ENCODE peak calls at places on chromosomes 13 and 19, in nine cellular contexts. T is osteocyte; A is tibial nerve; Q is erythroblast; F is mucosa of gallbladder; H is activated T-helper 2 cell treated with anti-CD3 and anti-CD28 coated beads, Interferon-gamma antibody, Interleukin-2, Interleukin-4, amounts not matched to agents 10 μg/mL and 5 μg/mL and 100 μg/mL, durations not matched to agents 14 hours and 24 hours and 36 hours; N is T follicular helper cell; R is NCI-H510A; W is stimulated activated CD4-positive, alpha-beta T cell treated with anti-CD3 and anti-CD28 coated beads, Interleukin-1b, Interleukin-23, amount 100 ng/mL, for 1 hour. Y is an unnamed sample.

GRCh38 chr19:13644648-13645047 is 119.7 kb upstream of the MRI1 start:
- DNase-seq in T (no peak), A (no peak), Q (peak; percentile 11), F (no peak), H (no peak), N (no peak), R (no peak), W (no peak), Y (no peak)

GRCh38 chr13:113656015-113656588 is 1.9 kb downstream of the ATP4B start:
- DNase-seq in T (no peak), A (peak; percentile 8), Q (no peak), F (no peak), H (no peak), N (no peak), R (no peak), W (no peak), Y (no peak)

GRCh38 chr19:41532526-41532925 is 43.4 kb upstream of the CEACAM21 start:
- DNase-seq in T (no peak), A (no peak), Q (no peak), F (no peak), H (no peak), N (no peak), R (no peak), W (no peak), Y (no peak)

GRCh38 chr19:41801031-41801430 is 4.6 kb downstream of the CEACAM3 start:
- DNase-seq in T (no peak), A (no peak), Q (no peak), F (no peak), H (no peak), N (no peak), R (no peak), W (no peak), Y (no peak)

GRCh38 chr19:801030-801860 is 4.0 kb downstream of the PTBP1 start:
- DNase-seq in T (no peak), A (no peak), Q (no peak), F (peak; percentile 53), H (no peak), N (no peak), R (no peak), W (no peak), Y (no peak)

GRCh38 chr19:18760440-18761383 is 30.4 kb downstream of the COMP start:
- DNase-seq in T (no peak), A (no peak), Q (no peak), F (no peak), H (no peak), N (no peak), R (no peak), W (no peak), Y (no peak)

GRCh38 chr19:3982701-3983541 is 2.3 kb downstream of the EEF2 start:
- DNase-seq in T (no peak), A (no peak), Q (no peak), F (no peak), H (no peak), N (no peak), R (no peak), W (no peak), Y (no peak)

GRCh38 chr13:106609116-106609515 is 41.2 kb upstream of the ARGLU1 start:
- DNase-seq in T (no peak), A (no peak), Q (no peak), F (no peak), H (no peak), N (no peak), R (no peak), W (no peak), Y (no peak)

GRCh38 chr19:2815191-2815614 is 4.5 kb upstream of the ZNF554 start:
- DNase-seq in T (no peak), A (no peak), Q (no peak), F (no peak), H (no peak), N (no peak), R (no peak), W (no peak), Y (no peak)

GRCh38 chr13:47426126-47426849 is 529.4 kb upstream of the HTR2A start:
- DNase-seq in T (no peak), A (no peak), Q (no peak), F (peak; percentile 19), H (no peak), N (no peak), R (no peak), W (no peak), Y (no peak)

GRCh38 chr13:99051768-99052455 is 74.0 kb upstream of the DOCK9 start:
- DNase-seq in T (no peak), A (no peak), Q (no peak), F (no peak), H (no peak), N (no peak), R (no peak), W (no peak), Y (no peak)

GRCh38 chr19:34808566-34808965 is 35.6 kb upstream of the ZNF599 start:
- DNase-seq in T (no peak), A (no peak), Q (no peak), F (no peak), H (no peak), N (no peak), R (no peak), W (no peak), Y (no peak)

GRCh38 chr19:50705422-50706019 is 14.1 kb downstream of the SHANK1 start:
- DNase-seq in T (no peak), A (no peak), Q (peak; percentile 46), F (no peak), H (no peak), N (no peak), R (no peak), W (no peak), Y (no peak)

GRCh38 chr19:40640744-40641143 is 39.6 kb downstream of the LTBP4 start:
- DNase-seq in T (no peak), A (no peak), Q (no peak), F (no peak), H (no peak), N (no peak), R (no peak), W (no peak), Y (no peak)

GRCh38 chr13:47853236-47853635 is 147.8 kb downstream of the SUCLA2 start:
- DNase-seq in T (no peak), A (no peak), Q (no peak), F (no peak), H (no peak), N (no peak), R (no peak), W (no peak), Y (no peak)

Y was measured in activated effector memory CD4-positive, alpha-beta T cell treated with Interleukin-2 at 50 U/mL for 16 hours.